ENCODE peak calls at places on chromosomes 5 and 9, in four cellular contexts. L is lung, R is fibroblast of lung, I is right atrium auricular region. G is an unnamed sample.
A peak's percentile ranks its signal among the peaks of the same experiment; 100 is the strongest.

GRCh38 chr9:95808001-95808400 is 67.5 kb upstream of the ERCC6L2 start:
- DNase-seq in L (no peak), R (peak; percentile 57), I (no peak), G (no peak)

GRCh38 chr9:35990155-35990554 is 32.2 kb upstream of the OR2S2 start:
- DNase-seq in L (no peak), R (no peak), I (no peak), G (no peak)

GRCh38 chr5:94347130-94347529 is 271.3 kb downstream of the KIAA0825 start:
- DNase-seq in L (no peak), R (no peak), I (no peak), G (no peak)

GRCh38 chr5:137563301-137563645 is 64.1 kb upstream of the SPOCK1 start:
- DNase-seq in L (no peak), R (no peak), I (no peak), G (no peak)

GRCh38 chr5:61704289-61704688 is 372.2 kb downstream of the ZSWIM6 start:
- DNase-seq in L (no peak), R (no peak), I (no peak), G (no peak)

GRCh38 chr9:111839387-111839786 is 44.6 kb upstream of the SHOC1 start:
- DNase-seq in L (no peak), R (peak; percentile 63), I (no peak), G (no peak)

GRCh38 chr5:80083115-80083890 is 48.2 kb downstream of the THBS4 start:
- DNase-seq in L (no peak), R (peak; percentile 76), I (peak; percentile 61), G (no peak)

GRCh38 chr9:131238402-131239021 is 37.8 kb downstream of the FAM78A start:
- DNase-seq in L (no peak), R (peak; percentile 29), I (no peak), G (no peak)

GRCh38 chr5:151493599-151494136 is 46.3 kb downstream of the SLC36A1 start:
- DNase-seq in L (no peak), R (no peak), I (peak; percentile 51), G (no peak)

GRCh38 chr5:175810457-175810856 is 60.9 kb upstream of the CPLX2 start:
- DNase-seq in L (no peak), R (no peak), I (no peak), G (no peak)

GRCh38 chr9:90813523-90813922 is 11.9 kb downstream of the SYK start:
- DNase-seq in L (no peak), R (no peak), I (no peak), G (no peak)

GRCh38 chr9:92739346-92740014 is 25.2 kb downstream of the BICD2 start:
- DNase-seq in L (no peak), R (no peak), I (no peak), G (no peak)

GRCh38 chr9:92738661-92739081 is 26.0 kb downstream of the BICD2 start:
- DNase-seq in L (no peak), R (no peak), I (no peak), G (no peak)

GRCh38 chr9:92740446-92740961 is 24.1 kb downstream of the BICD2 start:
- DNase-seq in L (no peak), R (no peak), I (no peak), G (no peak)

GRCh38 chr9:92740969-92741368 is 23.7 kb downstream of the BICD2 start:
- DNase-seq in L (no peak), R (no peak), I (no peak), G (no peak)

GRCh38 chr9:92740015-92740408 is 24.6 kb downstream of the BICD2 start:
- DNase-seq in L (no peak), R (peak; percentile 36), I (no peak), G (no peak)
- H3K4me3 ChIP-seq in L (no peak overlapping the region), R (no peak overlapping the region), I (no peak overlapping the region), G (no peak overlapping the region)

GRCh38 chr5:88736494-88736893 is 146.5 kb downstream of the MEF2C start:
- DNase-seq in L (no peak), R (no peak), I (no peak), G (no peak)
- H3K27ac ChIP-seq in L (no peak overlapping the region), R (no peak overlapping the region), I (no peak overlapping the region), G (no peak overlapping the region)

GRCh38 chr5:63916786-63917185 is 45.5 kb downstream of the HTR1A start:
- DNase-seq in L (no peak), R (no peak), I (no peak), G (no peak)
- TF ChIP-seq CTCF in L (no peak), R (no peak), I (no peak), G (no peak)

DNA sequence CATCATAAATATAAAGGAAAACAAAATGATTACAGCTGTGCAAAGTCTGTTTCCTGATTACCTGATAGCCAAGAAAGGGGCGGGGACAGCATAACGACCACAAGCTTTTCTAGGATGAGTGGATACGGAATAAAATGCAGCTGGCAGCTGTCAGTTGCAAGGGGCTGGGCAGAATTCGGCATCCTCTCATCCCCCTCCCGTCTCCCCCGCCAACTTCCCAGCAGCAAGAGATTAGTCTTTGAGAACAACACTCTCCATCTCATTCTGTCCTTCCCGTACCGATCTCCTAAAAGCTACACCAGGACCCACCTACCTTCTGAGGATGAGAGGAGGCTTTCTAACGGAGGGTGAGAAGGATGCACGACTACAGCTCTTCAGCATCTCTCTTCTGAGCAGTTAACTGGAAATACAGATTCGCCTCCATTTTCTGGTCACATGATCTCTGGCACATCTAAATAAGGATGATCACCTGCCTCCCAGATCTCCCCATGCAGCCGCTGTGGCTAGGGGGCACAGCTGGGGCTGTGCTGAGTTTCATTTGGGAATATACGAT is 72.4 kb upstream of the PCA3 start:
- DNase-seq in L (no peak), R (peak; percentile 28), I (no peak), G (peak; percentile 31)
- H3K4me3 ChIP-seq in L (no peak overlapping the region), R (peak overlapping the region; percentile 39), I (peak overlapping the region; percentile 29), G (peak overlapping the region; percentile 51)

GRCh38 chr9:703392-703791 is 138.1 kb upstream of the DMRT1 start:
- DNase-seq in L (no peak), R (no peak), I (no peak), G (no peak)
- H3K27ac ChIP-seq in L (no peak overlapping the region), R (no peak overlapping the region), I (peak overlapping the region; percentile 85), G (no peak overlapping the region)

GRCh38 chr5:181161534-181162175 is 14.3 kb downstream of the OR2V2 start:
- DNase-seq in L (no peak), R (no peak), I (no peak), G (no peak)

GRCh38 chr5:181166812-181167733 is 19.7 kb downstream of the OR2V2 start:
- DNase-seq in L (no peak), R (no peak), I (no peak), G (no peak)

GRCh38 chr5:181160144-181160754 is 12.9 kb downstream of the OR2V2 start:
- DNase-seq in L (no peak), R (peak; percentile 56), I (no peak), G (peak; percentile 53)

GRCh38 chr5:181164076-181164952 is 16.9 kb downstream of the OR2V2 start:
- DNase-seq in L (no peak), R (peak; percentile 39), I (no peak), G (no peak)

DNA sequence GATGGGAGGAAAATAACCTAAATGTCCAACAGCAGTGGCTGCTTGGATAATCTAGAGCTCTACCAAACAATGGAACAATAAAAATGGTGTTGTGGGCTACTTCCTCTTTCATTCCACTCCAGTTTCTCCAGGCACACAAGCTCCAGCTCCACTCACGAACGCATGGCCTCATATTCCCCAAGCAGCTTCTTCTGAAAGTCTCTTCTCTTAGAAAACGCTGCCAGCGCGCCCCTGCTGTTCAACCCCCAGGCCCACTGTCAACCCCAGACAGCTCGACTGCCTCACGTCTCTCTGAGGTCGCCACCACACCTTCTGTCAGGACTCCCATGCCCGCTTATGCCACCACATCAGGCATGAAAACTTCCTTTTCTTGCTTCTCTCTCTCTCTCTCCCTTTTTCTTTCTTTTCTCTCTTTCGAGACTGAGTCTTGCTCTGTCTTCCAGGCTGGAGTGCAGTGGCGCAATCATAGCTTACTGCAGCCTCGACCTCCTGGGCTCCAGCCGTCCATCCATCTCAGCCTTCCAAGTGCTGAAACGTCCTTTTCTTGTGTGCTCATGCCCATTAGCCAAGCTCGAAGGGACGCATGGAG is 16.2 kb downstream of the OR2V2 start:
- DNase-seq in L (no peak), R (peak; percentile 36), I (no peak), G (no peak)
- TF ChIP-seq CTCF in L (no peak), R (no peak), I (no peak), G (no peak)

DNA sequence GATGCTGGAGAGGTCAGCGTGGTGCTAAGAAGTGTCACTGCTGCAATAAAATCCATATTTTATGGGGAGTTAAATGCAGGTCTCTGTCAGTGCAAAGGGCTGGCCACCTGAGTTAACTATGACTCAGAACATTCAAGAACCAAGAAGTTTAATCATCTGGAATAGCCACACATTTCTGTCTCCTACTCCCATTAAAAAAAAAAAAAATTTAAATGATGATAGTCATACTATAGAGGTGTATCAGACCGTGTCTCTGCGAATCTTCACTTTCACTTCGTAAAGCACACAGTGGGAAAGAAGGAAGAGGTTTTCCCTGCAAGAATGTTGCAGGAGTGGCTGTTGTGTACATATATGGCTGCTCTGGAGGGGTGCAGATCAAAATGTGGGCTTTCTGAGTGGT is 1.4 kb downstream of the CDH6 start:
- DNase-seq in L (no peak), R (no peak), I (no peak), G (no peak)
- H3K4me3 ChIP-seq in L (peak overlapping the region; percentile 28), R (peak overlapping the region; percentile 60), I (peak overlapping the region; percentile 53), G (no peak overlapping the region)

GRCh38 chr9:128280084-128280622 is 4.1 kb downstream of the SWI5 start:
- DNase-seq in L (no peak), R (no peak), I (no peak), G (no peak)

GRCh38 chr9:128288273-128289004 is 12.4 kb downstream of the SWI5 start:
- DNase-seq in L (no peak), R (no peak), I (no peak), G (no peak)

GRCh38 chr9:128286435-128286834 is 10.4 kb downstream of the SWI5 start:
- DNase-seq in L (no peak), R (peak; percentile 60), I (no peak), G (no peak)

GRCh38 chr9:128282500-128282899 is 6.4 kb downstream of the SWI5 start:
- DNase-seq in L (no peak), R (no peak), I (no peak), G (no peak)

DNA sequence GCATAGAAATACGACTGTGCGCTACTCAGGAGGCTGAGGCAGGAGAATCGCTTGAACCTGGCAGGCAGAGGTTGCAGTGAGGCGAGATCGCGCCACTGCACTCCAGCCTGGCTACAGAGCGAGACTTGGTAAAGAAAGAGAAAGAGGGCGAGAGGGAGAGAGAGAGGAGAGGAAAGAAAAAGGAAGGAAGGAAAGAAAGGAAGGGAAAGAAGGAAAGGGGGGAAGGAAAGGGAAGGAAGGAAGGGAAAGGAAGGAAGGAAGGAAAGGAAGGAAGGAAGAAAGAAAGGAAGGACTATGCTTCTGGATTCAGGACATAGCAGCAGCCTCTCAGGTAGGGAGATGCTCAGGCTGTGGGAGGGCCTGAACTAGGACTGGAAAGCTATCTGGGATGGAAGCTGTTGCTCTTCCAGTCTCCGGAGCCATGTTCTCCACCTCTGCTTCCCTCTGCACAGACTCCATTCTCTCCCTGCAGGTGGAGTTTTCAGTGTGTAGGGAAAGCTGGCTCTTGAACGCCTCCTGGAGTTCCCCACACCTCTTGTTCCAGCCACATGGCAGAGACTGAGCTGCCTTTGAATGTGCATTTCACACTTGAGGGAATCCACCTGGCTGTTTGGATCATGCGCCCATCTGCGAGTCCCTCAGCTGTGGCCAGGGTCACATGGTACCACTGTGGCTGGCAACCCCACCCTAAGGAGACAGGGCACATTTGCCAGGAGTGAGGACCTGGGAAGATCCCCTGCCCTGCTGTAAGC is 9.1 kb downstream of the SWI5 start:
- DNase-seq in L (no peak), R (no peak), I (no peak), G (no peak)
- H3K27ac ChIP-seq in L (no peak overlapping the region), R (no peak overlapping the region), I (no peak overlapping the region), G (no peak overlapping the region)